ENCODE peak calls at places on chromosomes 12 and 14, in seven cellular contexts. J, C, I, B, Z, M and R are unnamed samples.

GRCh38 chr14:23352506-23353432 is at the start of gene SLC22A17:
- DNase-seq in J (no peak), B (peak), I (no peak), Z (peak), C (peak), M (peak), R (peak)

GRCh38 chr12:42524716-42525115 is 64.8 kb downstream of the PRICKLE1 start:
- DNase-seq in C (no peak), Z (no peak), B (no peak), M (no peak), J (no peak), I (no peak), R (no peak)

GRCh38 chr14:59428581-59429012 is 36.6 kb downstream of the GPR135 start:
- DNase-seq in C (no peak), B (no peak), I (no peak), J (no peak), Z (peak), M (no peak), R (no peak)

GRCh38 chr14:61516957-61517356 is 178.4 kb upstream of the HIF1A start:
- DNase-seq in I (no peak), Z (peak), C (no peak), J (no peak), B (no peak), M (no peak), R (no peak)

GRCh38 chr14:74974364-74975058 is 19.1 kb upstream of the PGF start:
- DNase-seq in J (no peak), Z (no peak), I (no peak), B (no peak), C (no peak), M (no peak), R (no peak)

GRCh38 chr14:89498836-89499235 is 81.8 kb upstream of the FOXN3 start:
- DNase-seq in Z (no peak), B (no peak), J (no peak), C (no peak), M (no peak), I (no peak), R (no peak)

GRCh38 chr12:7797698-7798398 is 8.6 kb downstream of the NANOG start:
- DNase-seq in C (no peak), B (no peak), Z (peak), I (no peak), J (no peak), M (peak), R (no peak)

GRCh38 chr14:67241416-67242362 is at the start of gene PALS1:
- DNase-seq in J (no peak), I (no peak), Z (peak), B (peak), C (no peak), M (peak), R (no peak)

GRCh38 chr14:77376380-77376770 is 519 bp downstream of the TMED8 start:
- DNase-seq in C (peak), Z (peak), J (no peak), B (peak), M (no peak), I (no peak), R (peak)

GRCh38 chr12:21252070-21252469 is 82.6 kb downstream of the SLCO1A2 start:
- DNase-seq in C (no peak), M (peak), B (no peak), J (no peak), Z (no peak), I (no peak), R (no peak)

GRCh38 chr12:21248679-21249078 is 86.0 kb downstream of the SLCO1A2 start:
- DNase-seq in B (no peak), J (no peak), Z (peak), C (no peak), M (peak), I (no peak), R (no peak)
- TF ChIP-seq CTCF in B (no peak), J (peak), Z (peak), C (no peak), M (no peak), I (peak), R (peak)

GRCh38 chr12:77058740-77059139 is 6.6 kb downstream of the E2F7 start:
- DNase-seq in B (no peak), M (no peak), Z (peak), C (no peak), J (no peak), I (no peak), R (no peak)
- TF ChIP-seq CTCF in B (no peak), M (no peak), Z (no peak), C (no peak), J (no peak), I (no peak), R (no peak)

DNA sequence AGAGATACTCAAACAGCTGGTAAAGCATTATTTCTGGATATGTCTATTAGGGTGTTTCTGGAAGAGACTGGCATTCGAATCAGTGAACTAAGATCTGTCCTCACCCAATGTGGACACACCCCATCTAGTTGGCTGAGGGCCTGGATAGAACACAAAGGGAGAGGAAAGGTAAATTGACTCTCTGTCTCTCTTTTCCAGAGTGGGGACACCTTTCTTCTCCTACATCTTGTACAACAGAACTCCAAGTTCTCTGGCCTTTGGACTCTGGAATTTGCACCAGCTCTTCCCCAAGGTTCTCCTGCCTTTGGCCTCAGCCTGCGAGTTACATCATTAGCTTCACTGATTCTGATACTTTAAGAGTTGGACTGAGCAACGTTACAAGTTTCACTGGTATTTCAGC is 1253.9 kb downstream of the SLC16A7 start:
- DNase-seq in J (no peak), M (no peak), C (no peak), I (no peak), B (no peak), Z (no peak), R (no peak)
- TF ChIP-seq CTCF in J (no peak), M (no peak), C (no peak), I (no peak), B (no peak), Z (no peak), R (no peak)

GRCh38 chr12:44960856-44961255 is 84.7 kb upstream of the NELL2 start:
- DNase-seq in M (no peak), I (no peak), Z (no peak), B (peak), C (no peak), J (no peak), R (no peak)
- TF ChIP-seq CTCF in M (no peak), I (no peak), Z (no peak), B (peak), C (no peak), J (no peak), R (no peak)

GRCh38 chr12:102512523-102512922 is 32.2 kb upstream of the IGF1 start:
- DNase-seq in C (no peak), J (no peak), I (no peak), B (no peak), Z (no peak), M (no peak), R (no peak)

GRCh38 chr12:102511575-102511974 is 31.2 kb upstream of the IGF1 start:
- DNase-seq in I (no peak), B (no peak), M (no peak), C (no peak), Z (no peak), J (no peak), R (no peak)

GRCh38 chr12:102514696-102515095 is 34.3 kb upstream of the IGF1 start:
- DNase-seq in I (no peak), C (no peak), Z (no peak), B (no peak), M (no peak), J (no peak), R (no peak)

GRCh38 chr12:102513272-102513671 is 32.9 kb upstream of the IGF1 start:
- DNase-seq in I (no peak), C (no peak), J (no peak), B (no peak), M (no peak), Z (no peak), R (no peak)

DNA sequence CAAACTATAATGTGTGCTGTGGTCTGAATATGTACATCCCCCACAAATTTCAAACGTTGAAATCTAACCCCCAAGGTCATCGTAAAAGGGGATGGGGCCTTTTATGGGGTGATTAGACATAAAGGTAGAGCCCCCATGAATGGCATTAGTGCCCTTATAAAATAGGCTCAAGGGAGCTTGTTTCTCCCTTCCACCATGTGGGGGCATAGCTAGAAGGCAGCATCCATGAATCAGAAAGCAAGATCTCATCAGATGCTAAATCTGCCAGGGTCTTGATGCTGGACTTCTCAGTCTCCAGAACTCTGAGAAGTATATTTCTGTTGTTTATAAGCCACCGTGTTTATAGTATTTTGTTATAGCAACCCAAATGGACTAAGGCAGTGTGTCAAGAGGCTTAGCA is 33.4 kb upstream of the IGF1 start:
- DNase-seq in M (no peak), C (no peak), J (no peak), I (no peak), B (no peak), Z (no peak), R (no peak)
- TF ChIP-seq CTCF in M (no peak), C (no peak), J (peak), I (no peak), B (no peak), Z (no peak), R (no peak)

GRCh38 chr14:103085106-103086091 is 1.4 kb downstream of the LBHD2 start:
- DNase-seq in M (no peak), C (no peak), Z (no peak), J (no peak), I (no peak), B (peak), R (no peak)
- TF ChIP-seq CTCF in M (peak), C (no peak), Z (peak), J (peak), I (peak), B (peak), R (no peak)